ENCODE peak calls at places on chromosomes 1 and 21, in four cellular contexts. W, I, P and A are unnamed samples.

GRCh38 chr1:150477320-150477719 is 9.9 kb upstream of the TARS2 start:
- DNase-seq in W (no peak), I (no peak), P (no peak), A (no peak)

GRCh38 chr1:47295579-47295978 is 18.4 kb downstream of the STIL start:
- DNase-seq in W (no peak), I (no peak), P (no peak), A (no peak)

GRCh38 chr1:3465091-3465934 is 10.8 kb downstream of the ARHGEF16 start:
- DNase-seq in W (no peak), I (no peak), P (no peak), A (no peak)

GRCh38 chr1:182446033-182446669 is 3.8 kb upstream of the RGSL1 start:
- DNase-seq in W (no peak), I (peak), P (no peak), A (peak)

GRCh38 chr1:230558324-230558723 is 84.0 kb upstream of the COG2 start:
- DNase-seq in W (no peak), I (no peak), P (no peak), A (no peak)

GRCh38 chr1:161131721-161132409 is 602 bp downstream of the DEDD start:
- DNase-seq in W (no peak), I (peak), P (no peak), A (peak)

GRCh38 chr1:7042322-7043231 is 257.3 kb downstream of the CAMTA1 start:
- DNase-seq in W (peak), I (peak), P (no peak), A (peak)

GRCh38 chr21:43927591-43928229 is 62.7 kb downstream of the AGPAT3 start:
- DNase-seq in W (no peak), I (no peak), P (no peak), A (peak)

GRCh38 chr1:38852780-38853179 is 6.8 kb downstream of the RRAGC start:
- DNase-seq in W (no peak), I (no peak), P (no peak), A (no peak)

GRCh38 chr1:71156633-71157032 is 75.8 kb upstream of the ZRANB2 start:
- DNase-seq in W (no peak), I (no peak), P (no peak), A (no peak)